ENCODE peak calls at places on chromosomes 3 and 15, in nine cellular contexts. One of them, this sample, is unnamed. For H3K4me1, the result is how much of the 10 kb centered on the place peaks cover.

GRCh38 chr15:66822106-66822505 is 120.1 kb downstream of the SMAD6 start:
- DNase-seq in left ventricle myocardium inferior: no peak
- DNase-seq in uterus: no peak
- DNase-seq in CD8-positive, alpha-beta memory T cell: no peak
- DNase-seq in heart left ventricle: no peak
- DNase-seq in K562: no peak
- DNase-seq in mesendoderm: no peak
- DNase-seq in adrenal gland: no peak
- DNase-seq in pancreas: no peak
- DNase-seq in this sample: no peak

GRCh38 chr15:38905634-38906033 is 341.0 kb upstream of the RASGRP1 start:
- DNase-seq in left ventricle myocardium inferior: no peak
- DNase-seq in K562: no peak
- DNase-seq in heart left ventricle: no peak
- DNase-seq in uterus: no peak
- DNase-seq in mesendoderm: no peak
- DNase-seq in adrenal gland: no peak
- DNase-seq in pancreas: no peak
- DNase-seq in CD8-positive, alpha-beta memory T cell: no peak
- DNase-seq in this sample: no peak

GRCh38 chr3:155086041-155086440 is 5.9 kb downstream of the MME start:
- DNase-seq in left ventricle myocardium inferior: no peak
- DNase-seq in heart left ventricle: no peak
- DNase-seq in adrenal gland: no peak
- DNase-seq in CD8-positive, alpha-beta memory T cell: no peak
- DNase-seq in mesendoderm: no peak
- DNase-seq in K562: no peak
- DNase-seq in uterus: no peak
- DNase-seq in pancreas: no peak
- DNase-seq in this sample: no peak

GRCh38 chr15:75104804-75105557 is 81.6 kb downstream of the PPCDC start:
- DNase-seq in adrenal gland: no peak
- DNase-seq in mesendoderm: peak
- DNase-seq in CD8-positive, alpha-beta memory T cell: no peak
- DNase-seq in heart left ventricle: peak
- DNase-seq in K562: no peak
- DNase-seq in pancreas: no peak
- DNase-seq in left ventricle myocardium inferior: no peak
- DNase-seq in uterus: no peak
- DNase-seq in this sample: no peak

GRCh38 chr3:159766563-159767185 is 222.0 kb upstream of the IL12A start:
- DNase-seq in heart left ventricle: peak
- DNase-seq in left ventricle myocardium inferior: no peak
- DNase-seq in mesendoderm: peak
- DNase-seq in K562: peak
- DNase-seq in pancreas: no peak
- DNase-seq in uterus: no peak
- DNase-seq in CD8-positive, alpha-beta memory T cell: no peak
- DNase-seq in adrenal gland: no peak
- DNase-seq in this sample: no peak

GRCh38 chr3:115245437-115245836 is 98.3 kb upstream of the ZBTB20 start:
- DNase-seq in adrenal gland: no peak
- DNase-seq in left ventricle myocardium inferior: no peak
- DNase-seq in CD8-positive, alpha-beta memory T cell: no peak
- DNase-seq in K562: no peak
- DNase-seq in uterus: no peak
- DNase-seq in mesendoderm: no peak
- DNase-seq in pancreas: no peak
- DNase-seq in heart left ventricle: no peak
- DNase-seq in this sample: no peak

GRCh38 chr3:195693428-195694216 is 27.2 kb upstream of the MUC20 start:
- DNase-seq in CD8-positive, alpha-beta memory T cell: no peak
- DNase-seq in K562: no peak
- DNase-seq in mesendoderm: no peak
- DNase-seq in adrenal gland: no peak
- DNase-seq in uterus: no peak
- DNase-seq in pancreas: no peak
- DNase-seq in heart left ventricle: no peak
- DNase-seq in left ventricle myocardium inferior: no peak
- DNase-seq in this sample: no peak

GRCh38 chr15:64019764-64020163 is 26.5 kb downstream of the DAPK2 start:
- DNase-seq in mesendoderm: no peak
- DNase-seq in adrenal gland: no peak
- DNase-seq in pancreas: no peak
- DNase-seq in left ventricle myocardium inferior: peak
- DNase-seq in heart left ventricle: peak
- DNase-seq in K562: no peak
- DNase-seq in CD8-positive, alpha-beta memory T cell: no peak
- DNase-seq in uterus: no peak
- DNase-seq in this sample: peak

GRCh38 chr3:194275231-194275671 is 75.9 kb downstream of the CPN2 start:
- DNase-seq in left ventricle myocardium inferior: no peak
- DNase-seq in uterus: peak
- DNase-seq in CD8-positive, alpha-beta memory T cell: no peak
- DNase-seq in K562: no peak
- DNase-seq in adrenal gland: peak
- DNase-seq in pancreas: peak
- DNase-seq in mesendoderm: no peak
- DNase-seq in heart left ventricle: no peak
- DNase-seq in this sample: no peak

GRCh38 chr3:194278186-194278845 is 72.8 kb downstream of the CPN2 start:
- DNase-seq in left ventricle myocardium inferior: no peak
- DNase-seq in mesendoderm: no peak
- DNase-seq in K562: no peak
- DNase-seq in heart left ventricle: no peak
- DNase-seq in CD8-positive, alpha-beta memory T cell: no peak
- DNase-seq in uterus: no peak
- DNase-seq in adrenal gland: no peak
- DNase-seq in pancreas: no peak
- DNase-seq in this sample: no peak

GRCh38 chr3:194275721-194276120 is 75.4 kb downstream of the CPN2 start:
- DNase-seq in uterus: no peak
- DNase-seq in adrenal gland: peak
- DNase-seq in K562: no peak
- DNase-seq in pancreas: peak
- DNase-seq in left ventricle myocardium inferior: no peak
- DNase-seq in CD8-positive, alpha-beta memory T cell: no peak
- DNase-seq in mesendoderm: no peak
- DNase-seq in heart left ventricle: no peak
- DNase-seq in this sample: no peak

GRCh38 chr3:194277547-194278091 is 73.5 kb downstream of the CPN2 start:
- DNase-seq in adrenal gland: peak
- DNase-seq in pancreas: no peak
- DNase-seq in uterus: peak
- DNase-seq in CD8-positive, alpha-beta memory T cell: no peak
- DNase-seq in mesendoderm: no peak
- DNase-seq in left ventricle myocardium inferior: peak
- DNase-seq in heart left ventricle: peak
- DNase-seq in K562: no peak
- DNase-seq in this sample: peak

DNA sequence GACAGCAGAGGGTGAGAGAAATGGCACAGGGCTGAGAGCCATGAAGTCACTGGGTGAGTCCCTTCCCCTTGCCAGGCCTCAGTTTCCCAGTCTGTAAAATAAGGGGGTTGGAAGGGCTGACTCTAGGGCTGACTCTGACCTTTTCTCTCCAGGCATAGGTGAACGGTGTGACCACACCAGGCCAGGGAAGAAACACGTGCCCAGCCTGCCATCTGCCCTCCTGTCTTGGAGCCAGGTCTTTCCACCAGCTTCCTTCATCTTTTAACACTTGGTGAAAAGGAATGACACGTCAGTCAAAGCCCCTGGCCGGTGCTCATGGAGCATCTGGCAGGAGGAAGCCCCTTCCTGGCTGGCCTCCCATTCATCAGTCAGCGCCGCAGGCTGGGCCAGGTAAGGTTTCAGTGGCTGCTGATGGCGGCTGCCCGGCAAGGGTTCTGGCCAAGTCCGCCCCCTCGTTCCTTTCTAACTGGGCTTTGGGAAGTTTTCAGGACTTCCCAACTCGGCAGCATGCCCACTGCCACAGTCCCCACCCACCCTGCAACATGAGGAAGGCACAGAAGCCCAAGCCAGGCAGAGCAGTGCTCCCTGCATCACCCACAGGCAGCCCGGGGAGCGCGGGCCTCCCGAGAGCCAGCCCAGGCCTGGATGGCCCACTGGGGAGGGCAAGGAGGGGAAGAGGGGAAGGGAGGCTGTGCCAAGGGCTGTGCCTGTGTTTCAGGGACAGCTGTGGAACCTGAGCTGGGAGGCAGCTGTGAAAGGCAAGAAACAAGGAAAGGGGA is 74.2 kb downstream of the CPN2 start:
- DNase-seq in CD8-positive, alpha-beta memory T cell: no peak
- DNase-seq in mesendoderm: no peak
- DNase-seq in K562: no peak
- DNase-seq in adrenal gland: peak
- DNase-seq in pancreas: peak
- DNase-seq in uterus: peak
- DNase-seq in left ventricle myocardium inferior: peak
- DNase-seq in heart left ventricle: peak
- DNase-seq in this sample: peak
- H3K4me3 ChIP-seq in CD8-positive, alpha-beta memory T cell: no peak
- H3K4me3 ChIP-seq in mesendoderm: no peak
- H3K4me3 ChIP-seq in K562: no peak
- H3K4me3 ChIP-seq in adrenal gland: no peak
- H3K4me3 ChIP-seq in pancreas: no peak
- H3K4me3 ChIP-seq in uterus: no peak
- H3K4me3 ChIP-seq in left ventricle myocardium inferior: no peak
- H3K4me3 ChIP-seq in heart left ventricle: no peak
- H3K4me3 ChIP-seq in this sample: no peak

GRCh38 chr3:171457263-171458055 is 2.7 kb downstream of the TNIK start:
- DNase-seq in mesendoderm: no peak
- DNase-seq in adrenal gland: no peak
- DNase-seq in left ventricle myocardium inferior: no peak
- DNase-seq in CD8-positive, alpha-beta memory T cell: peak
- DNase-seq in heart left ventricle: no peak
- DNase-seq in K562: no peak
- DNase-seq in uterus: no peak
- DNase-seq in pancreas: no peak
- DNase-seq in this sample: no peak

GRCh38 chr3:171459130-171459941 is 869 bp downstream of the TNIK start:
- DNase-seq in pancreas: peak
- DNase-seq in uterus: peak
- DNase-seq in K562: no peak
- DNase-seq in mesendoderm: peak
- DNase-seq in CD8-positive, alpha-beta memory T cell: peak
- DNase-seq in heart left ventricle: peak
- DNase-seq in left ventricle myocardium inferior: peak
- DNase-seq in adrenal gland: peak
- DNase-seq in this sample: peak

GRCh38 chr3:171459942-171460225 is 321 bp downstream of the TNIK start:
- DNase-seq in left ventricle myocardium inferior: no peak
- DNase-seq in heart left ventricle: no peak
- DNase-seq in pancreas: no peak
- DNase-seq in adrenal gland: no peak
- DNase-seq in uterus: no peak
- DNase-seq in CD8-positive, alpha-beta memory T cell: no peak
- DNase-seq in mesendoderm: no peak
- DNase-seq in K562: no peak
- DNase-seq in this sample: no peak

GRCh38 chr3:171458056-171458856 is 1.9 kb downstream of the TNIK start:
- DNase-seq in mesendoderm: peak
- DNase-seq in pancreas: no peak
- DNase-seq in CD8-positive, alpha-beta memory T cell: peak
- DNase-seq in adrenal gland: no peak
- DNase-seq in uterus: no peak
- DNase-seq in heart left ventricle: peak
- DNase-seq in left ventricle myocardium inferior: peak
- DNase-seq in K562: no peak
- DNase-seq in this sample: no peak

GRCh38 chr3:171458857-171459129 is 1.4 kb downstream of the TNIK start:
- DNase-seq in adrenal gland: no peak
- DNase-seq in heart left ventricle: no peak
- DNase-seq in left ventricle myocardium inferior: no peak
- DNase-seq in uterus: no peak
- DNase-seq in mesendoderm: peak
- DNase-seq in CD8-positive, alpha-beta memory T cell: no peak
- DNase-seq in K562: no peak
- DNase-seq in pancreas: no peak
- DNase-seq in this sample: no peak
- H3K27ac ChIP-seq in adrenal gland: no peak
- H3K27ac ChIP-seq in heart left ventricle: no peak
- H3K27ac ChIP-seq in left ventricle myocardium inferior: peak
- H3K27ac ChIP-seq in uterus: peak
- H3K27ac ChIP-seq in mesendoderm: no peak
- H3K27ac ChIP-seq in CD8-positive, alpha-beta memory T cell: peak
- H3K27ac ChIP-seq in K562: peak
- H3K27ac ChIP-seq in pancreas: peak
- H3K27ac ChIP-seq in this sample: no peak

DNA sequence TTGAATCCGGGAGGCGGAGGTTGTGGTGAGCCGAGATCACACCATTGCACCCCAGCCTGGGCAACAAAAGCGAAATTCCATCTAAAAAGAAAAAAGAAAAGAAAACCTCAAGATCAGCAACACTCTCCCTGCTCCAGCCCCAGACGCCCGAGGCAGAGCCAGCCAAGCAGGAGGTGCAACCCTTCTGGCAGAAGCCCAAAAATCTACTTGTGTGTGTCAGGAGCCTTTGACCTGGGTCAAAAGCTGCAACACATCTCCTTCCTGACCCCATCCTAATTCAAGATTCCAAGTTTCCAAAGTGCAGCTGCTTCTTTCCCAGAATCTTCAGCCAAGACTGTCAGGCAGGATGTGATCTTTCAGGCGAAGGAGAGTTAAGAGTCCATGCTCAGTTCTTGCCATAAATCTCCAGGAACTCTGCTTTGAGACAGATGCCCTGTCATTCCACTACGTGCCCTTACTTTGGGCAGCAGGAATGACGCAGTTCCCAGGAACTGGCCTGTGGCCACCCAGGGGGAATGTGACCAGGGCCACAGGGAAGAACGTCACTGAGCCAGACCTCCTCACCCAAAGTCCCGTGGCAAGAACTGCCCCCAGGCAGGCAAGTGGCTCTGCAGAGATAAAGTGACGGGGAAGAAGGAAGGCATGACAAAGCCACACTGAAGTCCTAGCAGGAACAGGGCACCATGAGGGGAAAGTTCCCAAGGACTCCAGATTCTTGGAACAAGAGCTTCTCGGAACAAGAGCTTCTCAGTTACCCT is 39.4 kb downstream of the SH3BP5 start:
- DNase-seq in uterus: peak
- DNase-seq in adrenal gland: peak
- DNase-seq in CD8-positive, alpha-beta memory T cell: peak
- DNase-seq in pancreas: no peak
- DNase-seq in left ventricle myocardium inferior: no peak
- DNase-seq in mesendoderm: no peak
- DNase-seq in K562: no peak
- DNase-seq in heart left ventricle: peak
- DNase-seq in this sample: peak
- H3K4me1 ChIP-seq in uterus: under half
- H3K4me1 ChIP-seq in adrenal gland: half or more
- H3K4me1 ChIP-seq in CD8-positive, alpha-beta memory T cell: half or more
- H3K4me1 ChIP-seq in pancreas: under half
- H3K4me1 ChIP-seq in left ventricle myocardium inferior: half or more
- H3K4me1 ChIP-seq in mesendoderm: under half
- H3K4me1 ChIP-seq in K562: half or more
- H3K4me1 ChIP-seq in heart left ventricle: under half
- H3K4me1 ChIP-seq in this sample: under half

DNA sequence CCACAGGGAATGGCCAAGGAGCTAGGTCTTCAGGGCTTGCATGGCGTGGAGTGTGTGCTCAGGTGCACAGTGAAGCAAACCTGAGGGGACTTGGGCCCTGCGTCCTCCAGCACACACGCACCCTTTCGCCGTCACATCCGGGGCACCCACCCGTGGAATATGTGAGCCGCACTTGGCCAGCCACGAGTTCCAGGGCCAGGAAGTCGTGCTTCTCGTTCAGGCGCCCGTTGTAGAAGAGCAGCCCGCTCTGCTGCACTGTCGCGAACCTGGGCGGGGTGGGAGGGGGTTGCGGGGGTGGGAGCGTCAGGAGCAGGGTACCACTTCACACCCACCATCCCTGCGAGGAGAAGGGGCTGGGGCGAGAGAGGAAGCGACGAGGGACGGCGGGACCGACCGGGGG is 7.1 kb downstream of the CELSR3 start:
- DNase-seq in adrenal gland: no peak
- DNase-seq in uterus: no peak
- DNase-seq in K562: no peak
- DNase-seq in heart left ventricle: no peak
- DNase-seq in mesendoderm: no peak
- DNase-seq in left ventricle myocardium inferior: no peak
- DNase-seq in pancreas: peak
- DNase-seq in CD8-positive, alpha-beta memory T cell: peak
- DNase-seq in this sample: no peak
- H3K4me3 ChIP-seq in adrenal gland: peak
- H3K4me3 ChIP-seq in uterus: peak
- H3K4me3 ChIP-seq in K562: no peak
- H3K4me3 ChIP-seq in heart left ventricle: peak
- H3K4me3 ChIP-seq in mesendoderm: no peak
- H3K4me3 ChIP-seq in left ventricle myocardium inferior: peak
- H3K4me3 ChIP-seq in pancreas: peak
- H3K4me3 ChIP-seq in CD8-positive, alpha-beta memory T cell: no peak
- H3K4me3 ChIP-seq in this sample: peak